ENCODE peak calls at places on chromosomes 6 and 20, in seven cellular contexts. E, N, T, C, Y, L and O are unnamed samples. For H3K4me1, the result is how much of the 10 kb centered on the place peaks cover.

GRCh38 chr6:79042799-79043126 is 35.3 kb downstream of the PHIP start:
- DNase-seq in N (no peak), E (no peak), C (no peak), T (no peak), L (no peak), Y (no peak), O (no peak)

GRCh38 chr20:53502820-53503219 is 90.8 kb downstream of the ZNF217 start:
- DNase-seq in L (no peak), N (no peak), C (peak), Y (no peak), T (no peak), E (no peak), O (no peak)

GRCh38 chr6:109024784-109025183 is 69.9 kb downstream of the SESN1 start:
- DNase-seq in T (peak), N (peak), L (peak), E (peak), C (no peak), Y (no peak), O (peak)

GRCh38 chr6:170485159-170485558 is 67.9 kb downstream of the PSMB1 start:
- DNase-seq in T (no peak), E (no peak), N (no peak), L (no peak), C (no peak), Y (no peak), O (no peak)

GRCh38 chr6:126195625-126196236 is 144.2 kb upstream of the CENPW start:
- DNase-seq in Y (no peak), E (peak), T (peak), L (no peak), C (no peak), N (no peak), O (no peak)

GRCh38 chr20:23061262-23061661 is 11.8 kb upstream of the THBD start:
- DNase-seq in C (no peak), L (no peak), T (no peak), N (no peak), E (no peak), Y (no peak), O (no peak)

GRCh38 chr20:14997791-14998190 is 660.4 kb upstream of the FLRT3 start:
- DNase-seq in E (peak), Y (no peak), L (peak), C (no peak), N (no peak), T (no peak), O (peak)

GRCh38 chr6:74075323-74075722 is 379.3 kb downstream of the CD109 start:
- DNase-seq in L (peak), N (no peak), T (peak), C (no peak), Y (no peak), E (peak), O (no peak)

GRCh38 chr6:9520417-9521151 is 894.3 kb downstream of the TFAP2A start:
- DNase-seq in E (no peak), L (peak), Y (no peak), C (no peak), N (no peak), T (peak), O (peak)

GRCh38 chr6:30782425-30783014 is 38.2 kb upstream of the IER3 start:
- DNase-seq in C (no peak), Y (no peak), T (peak), N (no peak), E (no peak), L (peak), O (peak)

GRCh38 chr20:33674294-33675126 is at the start of gene NECAB3:
- DNase-seq in T (peak), Y (peak), L (peak), C (peak), E (peak), N (peak), O (peak)

GRCh38 chr6:88641178-88641903 is 322.1 kb downstream of the RNGTT start:
- DNase-seq in E (no peak), C (no peak), N (no peak), T (peak), Y (no peak), L (peak), O (no peak)

GRCh38 chr6:108074057-108074358 is 533 bp downstream of the OSTM1 start:
- DNase-seq in N (no peak), L (no peak), E (no peak), C (no peak), Y (no peak), T (peak), O (no peak)

GRCh38 chr20:3815703-3816315 is 4.5 kb upstream of the AP5S1 start:
- DNase-seq in N (no peak), L (no peak), C (no peak), T (no peak), Y (no peak), E (no peak), O (no peak)

GRCh38 chr6:168095171-168095691 is 16.2 kb upstream of the FRMD1 start:
- DNase-seq in N (no peak), C (no peak), Y (no peak), E (no peak), L (no peak), T (no peak), O (no peak)

GRCh38 chr6:4668271-4669179 is 107.7 kb upstream of the CDYL start:
- DNase-seq in Y (no peak), E (no peak), T (peak), L (peak), C (peak), N (no peak), O (no peak)

DNA sequence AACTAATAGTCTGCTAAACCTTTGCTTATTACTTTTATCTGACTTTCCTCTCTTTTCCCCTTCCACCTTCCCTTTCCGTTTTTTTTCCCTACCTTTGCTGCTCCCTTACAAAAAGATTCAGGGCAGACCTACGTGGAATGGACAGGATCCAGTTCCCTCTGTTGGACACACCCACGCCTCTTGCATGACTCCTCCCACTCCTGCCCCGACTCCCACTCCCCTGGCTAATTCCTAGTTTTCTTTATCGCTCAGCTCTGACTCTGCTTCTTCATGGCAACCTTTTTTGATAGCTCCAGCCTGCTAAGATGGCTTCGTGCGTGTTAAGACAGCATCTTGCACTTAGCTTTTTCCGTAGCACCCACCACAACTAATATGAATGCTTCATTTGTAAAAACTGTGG is 715.6 kb upstream of the NRSN1 start:
- DNase-seq in E (peak), L (no peak), N (no peak), Y (no peak), C (no peak), T (no peak), O (no peak)
- H3K18ac ChIP-seq in E (no peak), L (no peak), N (no peak), Y (no peak), C (no peak), T (no peak), O (no peak)

GRCh38 chr20:43722153-43722505 is 4.7 kb downstream of the GTSF1L start:
- DNase-seq in C (no peak), E (no peak), N (no peak), T (no peak), Y (no peak), L (no peak), O (no peak)

GRCh38 chr20:43721097-43721428 is 5.7 kb downstream of the GTSF1L start:
- DNase-seq in C (no peak), L (no peak), N (no peak), E (peak), Y (no peak), T (no peak), O (no peak)

GRCh38 chr20:43720007-43720406 is 6.8 kb downstream of the GTSF1L start:
- DNase-seq in Y (no peak), L (no peak), C (no peak), E (no peak), N (no peak), T (no peak), O (no peak)

GRCh38 chr20:43723194-43723593 is 3.6 kb downstream of the GTSF1L start:
- DNase-seq in E (no peak), T (peak), L (no peak), N (no peak), C (no peak), Y (no peak), O (no peak)

DNA sequence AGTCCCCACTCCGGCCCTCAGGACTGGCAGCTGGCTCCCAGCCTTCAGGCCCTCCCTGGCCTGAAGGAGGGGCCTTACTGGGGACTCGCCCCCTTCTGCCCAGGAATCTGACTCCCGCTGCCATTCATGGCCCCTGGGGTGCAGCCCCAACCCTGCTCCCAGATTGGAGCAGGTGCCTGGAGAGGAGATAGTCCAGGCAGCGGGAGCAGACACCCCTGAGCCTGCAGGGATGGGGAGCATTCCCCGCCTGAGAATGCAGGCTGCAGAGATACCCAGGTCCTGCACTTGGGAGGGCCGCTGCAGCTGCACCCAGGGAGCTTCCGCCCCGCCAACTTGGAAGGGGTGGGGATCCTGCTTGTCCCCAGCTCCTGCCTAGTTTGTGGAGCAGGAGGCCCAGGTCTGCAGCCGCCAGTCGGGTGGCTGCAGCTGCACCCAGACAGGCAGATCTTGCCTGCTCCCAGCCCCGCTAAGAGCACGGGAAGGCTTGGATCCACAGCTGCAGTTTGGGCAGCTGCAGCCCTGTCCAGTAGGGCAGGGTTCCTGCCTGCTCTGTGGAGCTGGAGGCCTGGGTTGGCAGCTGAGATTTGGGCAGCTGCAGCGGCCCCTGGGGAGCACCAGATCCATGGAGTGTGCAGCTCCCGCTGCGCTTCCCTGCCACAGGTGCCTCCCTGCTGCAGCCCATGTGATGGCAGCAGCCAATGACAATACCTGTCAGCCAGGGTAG is 5.2 kb downstream of the GTSF1L start:
- DNase-seq in T (no peak), C (peak), N (peak), L (no peak), E (no peak), Y (no peak), O (no peak)
- H3K4me1 ChIP-seq in T (under half), C (under half), N (under half), L (under half), E (under half), Y (under half), O (under half)

DNA sequence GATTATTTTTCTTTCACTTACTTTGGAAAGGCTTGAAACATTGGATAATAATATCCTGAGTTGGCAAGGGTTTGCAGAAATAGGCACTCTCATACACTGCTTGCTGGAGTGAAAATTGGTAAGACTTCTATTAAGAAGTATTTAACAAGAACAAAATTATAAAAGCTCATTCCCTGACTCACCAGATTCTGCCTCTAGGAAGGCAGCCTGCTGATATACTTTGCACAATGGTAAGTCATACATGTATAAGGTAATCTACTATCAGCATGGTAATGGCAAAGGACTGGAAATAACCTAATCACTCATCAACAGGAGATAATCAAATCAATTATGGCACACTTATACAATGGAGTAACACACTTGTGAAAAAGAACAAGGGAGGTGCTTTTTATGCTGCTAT is 85.8 kb downstream of the PLCG1 start:
- DNase-seq in N (no peak), E (no peak), T (peak), C (no peak), Y (no peak), L (peak), O (no peak)
- H3K4ac ChIP-seq in N (no peak), E (no peak), T (no peak), C (no peak), Y (no peak), L (no peak), O (no peak)

DNA sequence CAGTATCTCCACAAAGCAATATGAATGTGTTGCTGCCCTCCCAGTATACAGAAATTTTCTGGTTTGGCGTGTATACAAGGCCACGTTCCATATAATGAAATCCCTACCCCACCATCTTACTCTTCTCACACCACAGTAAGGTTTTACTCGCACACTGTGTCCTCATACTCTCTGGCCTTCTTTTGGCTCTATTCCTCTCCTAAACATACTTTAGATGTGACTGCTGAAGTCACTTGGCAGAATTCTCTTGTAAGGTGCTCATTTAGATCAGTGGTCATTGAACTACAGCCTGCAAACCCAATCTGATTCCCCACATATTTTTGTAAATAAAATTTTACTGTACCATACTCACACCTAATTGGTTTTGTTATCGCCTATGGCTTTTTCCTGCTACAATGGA is 123.3 kb downstream of the RFPL4B start:
- DNase-seq in Y (no peak), C (no peak), L (no peak), N (no peak), E (no peak), T (peak), O (no peak)
- H3K18ac ChIP-seq in Y (no peak), C (no peak), L (no peak), N (no peak), E (no peak), T (no peak), O (no peak)

GRCh38 chr6:25312703-25313102 is 33.5 kb downstream of the CARMIL1 start:
- DNase-seq in L (peak), C (no peak), E (peak), Y (no peak), T (peak), N (no peak), O (no peak)
- H3K4me1 ChIP-seq in L (under half), C (under half), E (under half), Y (under half), T (under half), N (under half), O (under half)

GRCh38 chr6:164665328-164665727 is 644.1 kb downstream of the C6orf118 start:
- DNase-seq in L (no peak), Y (no peak), T (no peak), E (peak), N (no peak), C (no peak), O (peak)

DNA sequence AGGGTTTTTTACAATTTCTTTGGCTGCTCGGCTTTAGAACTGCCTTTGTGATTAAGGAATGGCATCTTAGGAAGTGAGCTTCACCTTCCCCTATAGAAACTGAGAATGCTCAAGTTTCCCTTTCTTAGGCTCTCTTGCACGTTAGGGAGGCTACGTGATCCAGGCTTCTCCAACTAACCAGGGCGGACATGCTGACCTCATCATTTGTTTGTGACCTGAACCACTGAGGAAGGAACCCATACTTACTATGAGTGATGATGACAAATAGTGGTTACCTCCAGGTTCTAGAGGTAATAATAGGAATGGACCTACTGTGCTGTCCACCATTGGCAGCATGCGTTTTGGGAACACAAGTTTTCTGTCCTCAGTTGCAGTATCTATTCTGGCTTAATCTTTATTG is 645.8 kb downstream of the C6orf118 start:
- DNase-seq in N (no peak), Y (no peak), T (no peak), C (no peak), L (no peak), E (no peak), O (no peak)
- H3K4ac ChIP-seq in N (no peak), Y (no peak), T (no peak), C (no peak), L (no peak), E (no peak), O (no peak)

GRCh38 chr6:16511723-16512584 is 249.3 kb downstream of the ATXN1 start:
- DNase-seq in C (no peak), N (no peak), Y (no peak), L (no peak), E (no peak), T (no peak), O (no peak)

GRCh38 chr6:16508959-16509358 is 252.3 kb downstream of the ATXN1 start:
- DNase-seq in T (no peak), C (no peak), N (no peak), Y (no peak), E (no peak), L (no peak), O (no peak)

GRCh38 chr6:16510245-16510644 is 251.0 kb downstream of the ATXN1 start:
- DNase-seq in C (no peak), Y (no peak), T (no peak), N (no peak), E (no peak), L (no peak), O (no peak)

GRCh38 chr6:16512585-16513109 is 248.6 kb downstream of the ATXN1 start:
- DNase-seq in N (no peak), T (no peak), Y (no peak), C (no peak), E (no peak), L (no peak), O (no peak)

DNA sequence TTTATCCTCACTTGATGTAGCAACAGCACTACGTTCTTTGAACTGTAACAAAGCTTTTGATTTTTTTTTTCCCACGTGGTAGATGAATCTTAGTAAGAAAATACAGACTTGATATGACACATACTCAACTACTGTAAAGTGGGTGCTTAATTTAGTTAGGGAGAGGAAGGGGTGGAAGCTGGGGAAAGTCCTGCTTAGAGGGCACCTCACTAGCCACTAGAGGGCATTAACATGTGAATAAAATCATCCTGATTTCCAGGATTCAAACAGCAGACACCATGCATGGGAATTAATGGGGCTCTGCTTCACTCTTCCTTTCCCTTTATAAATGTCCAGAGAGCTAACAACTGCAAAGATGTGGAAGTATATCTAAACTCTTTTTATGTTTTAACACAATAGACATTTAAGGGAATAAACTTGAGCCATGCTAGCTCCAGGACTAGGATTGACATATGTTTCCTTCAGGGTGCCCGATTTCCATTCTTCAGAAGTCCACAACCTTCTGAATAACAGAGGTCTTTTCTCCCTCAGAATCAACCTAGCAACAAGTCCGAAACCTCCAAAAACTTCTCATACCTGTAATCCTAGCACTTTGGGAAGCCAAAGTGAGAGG is 250.1 kb downstream of the ATXN1 start:
- DNase-seq in L (peak), C (no peak), Y (no peak), E (peak), N (no peak), T (peak), O (peak)
- H3K18ac ChIP-seq in L (no peak), C (no peak), Y (no peak), E (no peak), N (no peak), T (no peak), O (no peak)

GRCh38 chr6:20192625-20193024 is 19.6 kb downstream of the MBOAT1 start:
- DNase-seq in N (no peak), T (no peak), E (no peak), L (no peak), C (no peak), Y (no peak), O (no peak)
- H3K4me1 ChIP-seq in N (under half), T (under half), E (under half), L (under half), C (under half), Y (under half), O (under half)